ENCODE peak calls at places on chromosomes 5 and 9, in nine cellular contexts. M is HT-29; D is naive thymus-derived CD8-positive, alpha-beta T cell; K is HCT116; N is T-cell; I is NCI-H345; X is stimulated activated CD4-positive, alpha-beta T cell treated with anti-CD3 and anti-CD28 coated beads, Interleukin-2, amount 100 ng/mL, for 48 hours; B is NCI-H1105; C is stimulated activated CD8-positive, alpha-beta memory T cell treated with anti-CD3 and anti-CD28 coated beads, Interleukin-2, amount 100 ng/mL, for 48 hours. G is an unnamed sample.

GRCh38 chr5:13692172-13692571 is 252.3 kb downstream of the DNAH5 start:
- DNase-seq in M (no peak), D (no peak), K (no peak), N (no peak), I (no peak), X (no peak), B (no peak), C (no peak), G (no peak)

GRCh38 chr5:53469946-53470687 is 10.3 kb upstream of the FST start:
- DNase-seq in M (peak), D (no peak), K (no peak), N (no peak), I (no peak), X (no peak), B (no peak), C (no peak), G (no peak)

GRCh38 chr5:153831976-153832375 is 206.7 kb downstream of the FAM114A2 start:
- DNase-seq in M (peak), D (no peak), K (peak), N (no peak), I (no peak), X (no peak), B (no peak), C (no peak), G (no peak)

GRCh38 chr5:32138839-32139493 is 35.2 kb downstream of the GOLPH3 start:
- DNase-seq in M (no peak), D (no peak), K (no peak), N (peak), I (no peak), X (peak), B (no peak), C (peak), G (no peak)

GRCh38 chr5:437281-437771 is 5.7 kb upstream of the EXOC3 start:
- DNase-seq in M (no peak), D (no peak), K (no peak), N (no peak), I (no peak), X (no peak), B (no peak), C (no peak), G (no peak)

GRCh38 chr9:34559616-34560546 is 29.6 kb downstream of the CNTFR start:
- DNase-seq in M (no peak), D (no peak), K (no peak), N (no peak), I (no peak), X (no peak), B (no peak), C (no peak), G (no peak)

GRCh38 chr5:94747371-94747770 is 128.9 kb downstream of the SLF1 start:
- DNase-seq in M (no peak), D (no peak), K (no peak), N (no peak), I (no peak), X (no peak), B (no peak), C (no peak), G (no peak)

GRCh38 chr9:107487521-107488399 is 1.8 kb downstream of the KLF4 start:
- DNase-seq in M (peak), D (no peak), K (no peak), N (no peak), I (no peak), X (no peak), B (no peak), C (no peak), G (peak)

GRCh38 chr9:136977223-136978072 is at the start of gene PTGDS:
- DNase-seq in M (no peak), D (no peak), K (no peak), N (no peak), I (no peak), X (no peak), B (no peak), C (no peak), G (no peak)

GRCh38 chr5:169695919-169696490 is 58.9 kb downstream of the DOCK2 start:
- DNase-seq in M (no peak), D (no peak), K (peak), N (no peak), I (no peak), X (no peak), B (no peak), C (no peak), G (no peak)

GRCh38 chr9:134593756-134594375 is 47.7 kb upstream of the COL5A1 start:
- DNase-seq in M (no peak), D (no peak), K (no peak), N (no peak), I (peak), X (no peak), B (no peak), C (no peak), G (no peak)

GRCh38 chr5:145829708-145830361 is 5.3 kb downstream of the PRELID2 start:
- DNase-seq in M (peak), D (no peak), K (no peak), N (no peak), I (peak), X (no peak), B (no peak), C (no peak), G (peak)

GRCh38 chr5:150589791-150590601 is 50.5 kb upstream of the SYNPO start:
- DNase-seq in M (peak), D (no peak), K (no peak), N (no peak), I (no peak), X (no peak), B (no peak), C (no peak), G (peak)

GRCh38 chr5:142091922-142092321 is 16.7 kb upstream of the NDFIP1 start:
- DNase-seq in M (no peak), D (no peak), K (no peak), N (no peak), I (no peak), X (no peak), B (no peak), C (no peak), G (no peak)

GRCh38 chr5:130034872-130035271 is 130.6 kb downstream of the CHSY3 start:
- DNase-seq in M (no peak), D (no peak), K (no peak), N (no peak), I (no peak), X (no peak), B (no peak), C (no peak), G (no peak)

GRCh38 chr5:172102913-172103629 is 85.0 kb downstream of the STK10 start:
- DNase-seq in M (peak), D (no peak), K (peak), N (no peak), I (no peak), X (peak), B (no peak), C (peak), G (no peak)

GRCh38 chr5:107743357-107744000 is 72.7 kb upstream of the EFNA5 start:
- DNase-seq in M (no peak), D (no peak), K (no peak), N (no peak), I (no peak), X (no peak), B (no peak), C (no peak), G (no peak)

GRCh38 chr5:134124289-134125194 is 10.1 kb downstream of the TCF7 start:
- DNase-seq in M (no peak), D (peak), K (peak), N (peak), I (no peak), X (no peak), B (no peak), C (no peak), G (no peak)

GRCh38 chr9:114995681-114996221 is 65.4 kb upstream of the TNFSF8 start:
- DNase-seq in M (no peak), D (no peak), K (no peak), N (no peak), I (peak), X (no peak), B (no peak), C (no peak), G (peak)

GRCh38 chr9:36316629-36317317 is 58.5 kb upstream of the GNE start:
- DNase-seq in M (peak), D (no peak), K (no peak), N (no peak), I (no peak), X (no peak), B (no peak), C (no peak), G (no peak)

GRCh38 chr5:175921066-175921730 is 46.9 kb downstream of the THOC3 start:
- DNase-seq in M (no peak), D (no peak), K (no peak), N (no peak), I (no peak), X (no peak), B (no peak), C (no peak), G (no peak)

GRCh38 chr9:134328841-134329575 is 2.8 kb downstream of the RXRA start:
- DNase-seq in M (peak), D (no peak), K (no peak), N (no peak), I (no peak), X (no peak), B (no peak), C (no peak), G (peak)

GRCh38 chr5:31607546-31607945 is 31.4 kb upstream of the PDZD2 start:
- DNase-seq in M (no peak), D (no peak), K (no peak), N (no peak), I (no peak), X (no peak), B (no peak), C (no peak), G (no peak)

GRCh38 chr5:67315082-67315801 is 118.6 kb upstream of the CD180 start:
- DNase-seq in M (peak), D (no peak), K (no peak), N (no peak), I (no peak), X (no peak), B (no peak), C (no peak), G (no peak)

GRCh38 chr9:136886610-136887597 is 588 bp downstream of the TRAF2 start:
- DNase-seq in M (no peak), D (no peak), K (no peak), N (peak), I (peak), X (peak), B (peak), C (no peak), G (peak)

GRCh38 chr9:134213508-134214394 is 49.4 kb upstream of the RNU6ATAC start:
- DNase-seq in M (no peak), D (no peak), K (no peak), N (no peak), I (no peak), X (no peak), B (no peak), C (no peak), G (no peak)

GRCh38 chr5:147973086-147973485 is 66.7 kb upstream of the C5orf46 start:
- DNase-seq in M (no peak), D (no peak), K (no peak), N (no peak), I (no peak), X (no peak), B (peak), C (no peak), G (no peak)

GRCh38 chr5:38796000-38796738 is 49.6 kb upstream of the OSMR start:
- DNase-seq in M (no peak), D (no peak), K (no peak), N (no peak), I (no peak), X (no peak), B (no peak), C (no peak), G (peak)

GRCh38 chr5:111099058-111099778 is 7.1 kb downstream of the WDR36 start:
- DNase-seq in M (no peak), D (no peak), K (no peak), N (no peak), I (no peak), X (no peak), B (no peak), C (no peak), G (no peak)

GRCh38 chr9:37486616-37487544 is 1.1 kb downstream of the POLR1E start:
- DNase-seq in M (no peak), D (no peak), K (no peak), N (no peak), I (no peak), X (no peak), B (no peak), C (no peak), G (peak)